ENCODE peak calls at places on chromosomes 5 and 9, in eight cellular contexts. L, X, Z, I, O, D, W and K are unnamed samples.

GRCh38 chr9:89808076-89808701 is 203.4 kb downstream of the GADD45G start:
- DNase-seq in X (no peak), O (no peak), D (no peak), Z (no peak), W (no peak), I (no peak), L (no peak), K (no peak)

GRCh38 chr5:527646-528591 is 3.7 kb upstream of the SLC9A3 start:
- DNase-seq in I (no peak), L (no peak), X (no peak), Z (no peak), W (no peak), D (no peak), O (no peak), K (peak; percentile 35)

GRCh38 chr5:100584889-100585288 is 49.7 kb downstream of the FAM174A start:
- DNase-seq in D (no peak), O (no peak), L (no peak), I (no peak), X (no peak), W (no peak), Z (no peak), K (no peak)

GRCh38 chr9:110255417-110256141 is 728 bp downstream of the TXN start:
- DNase-seq in L (peak; percentile 75), W (no peak), X (no peak), Z (peak; percentile 30), O (no peak), I (no peak), D (no peak), K (peak; percentile 18)

GRCh38 chr5:43369651-43370050 is 42.5 kb downstream of the CCL28 start:
- DNase-seq in Z (no peak), D (no peak), L (no peak), W (no peak), O (no peak), I (no peak), X (no peak), K (no peak)

GRCh38 chr9:137383453-137384115 is 39.4 kb downstream of the EXD3 start:
- DNase-seq in Z (no peak), O (no peak), L (no peak), D (no peak), W (no peak), I (no peak), X (no peak), K (no peak)

GRCh38 chr9:127647451-127647850 is 35.4 kb downstream of the STXBP1 start:
- DNase-seq in O (no peak), X (no peak), D (no peak), I (no peak), Z (no peak), L (no peak), W (no peak), K (no peak)

GRCh38 chr5:135705230-135705631 is 126.4 kb upstream of the CXCL14 start:
- DNase-seq in X (no peak), L (no peak), O (no peak), I (no peak), D (no peak), Z (no peak), W (no peak), K (no peak)

GRCh38 chr9:68704804-68705635 is at the start of gene PIP5K1B:
- DNase-seq in O (peak; percentile 57), D (no peak), I (peak; percentile 51), L (peak; percentile 72), X (peak; percentile 47), W (no peak), Z (peak; percentile 44), K (no peak)

GRCh38 chr9:125428060-125428481 is 166.4 kb downstream of the GAPVD1 start:
- DNase-seq in L (peak; percentile 67), I (no peak), Z (no peak), W (no peak), D (no peak), X (no peak), O (no peak), K (no peak)

GRCh38 chr5:65672787-65673186 is 48.0 kb downstream of the SHLD3 start:
- DNase-seq in L (no peak), O (peak; percentile 41), X (no peak), Z (no peak), W (no peak), I (no peak), D (no peak), K (no peak)

GRCh38 chr5:146340260-146341081 is 1.8 kb downstream of the POU4F3 start:
- DNase-seq in Z (no peak), X (no peak), D (no peak), I (peak; percentile 7), L (peak; percentile 62), W (no peak), O (peak; percentile 61), K (no peak)

GRCh38 chr5:56683733-56684132 is 131.6 kb upstream of the MAP3K1 start:
- DNase-seq in W (no peak), L (no peak), D (no peak), O (no peak), Z (no peak), I (no peak), X (no peak), K (no peak)

GRCh38 chr5:31809037-31809910 is 170.3 kb downstream of the PDZD2 start:
- DNase-seq in D (no peak), L (no peak), I (peak; percentile 65), O (peak; percentile 86), Z (peak; percentile 83), X (peak; percentile 54), W (no peak), K (no peak)

GRCh38 chr9:105912157-105912867 is 218.0 kb downstream of the TMEM38B start:
- DNase-seq in D (no peak), I (no peak), O (no peak), Z (no peak), L (no peak), X (no peak), W (no peak), K (no peak)

GRCh38 chr5:145548097-145548496 is 287.0 kb downstream of the PRELID2 start:
- DNase-seq in L (no peak), O (no peak), W (no peak), I (no peak), Z (no peak), D (no peak), X (no peak), K (no peak)

GRCh38 chr9:76580188-76580587 is 121.2 kb downstream of the GCNT1 start:
- DNase-seq in D (no peak), L (no peak), Z (no peak), X (no peak), O (no peak), I (no peak), W (no peak), K (no peak)

GRCh38 chr5:178115136-178115834 is 2.0 kb downstream of the N4BP3 start:
- DNase-seq in O (no peak), X (no peak), W (no peak), D (no peak), L (peak; percentile 65), I (no peak), Z (no peak), K (peak; percentile 34)

GRCh38 chr5:117590944-117591343 is 1016.3 kb upstream of the SEMA6A start:
- DNase-seq in W (no peak), Z (no peak), D (no peak), X (peak; percentile 5), I (peak; percentile 17), O (no peak), L (no peak), K (no peak)

GRCh38 chr9:21334603-21334968 is 618 bp downstream of the KLHL9 start:
- DNase-seq in X (no peak), L (no peak), I (no peak), W (no peak), Z (no peak), O (no peak), D (peak; percentile 0), K (no peak)

GRCh38 chr9:91035825-91036208 is 234.2 kb downstream of the SYK start:
- DNase-seq in D (no peak), X (no peak), Z (no peak), L (no peak), W (no peak), I (no peak), O (no peak), K (no peak)

GRCh38 chr9:99666571-99666970 is 155.1 kb upstream of the NR4A3 start:
- DNase-seq in I (no peak), W (no peak), O (no peak), Z (no peak), L (no peak), D (no peak), X (no peak), K (no peak)

GRCh38 chr9:134234001-134234660 is 69.8 kb upstream of the RNU6ATAC start:
- DNase-seq in O (no peak), D (no peak), I (no peak), Z (no peak), W (no peak), L (no peak), X (no peak), K (no peak)

GRCh38 chr9:72897069-72897649 is 55.7 kb downstream of the ALDH1A1 start:
- DNase-seq in D (no peak), L (no peak), Z (no peak), O (no peak), X (no peak), I (no peak), W (no peak), K (no peak)

GRCh38 chr9:134066546-134066922 is 1.3 kb downstream of the BRD3 start:
- DNase-seq in Z (no peak), D (no peak), O (peak; percentile 31), L (no peak), I (no peak), W (no peak), X (no peak), K (peak; percentile 7)

GRCh38 chr5:102815560-102816324 is 60.6 kb downstream of the PAM start:
- DNase-seq in W (no peak), O (no peak), L (no peak), X (no peak), Z (no peak), D (no peak), I (no peak), K (no peak)

GRCh38 chr5:56876325-56876724 is 33.1 kb upstream of the SETD9 start:
- DNase-seq in W (no peak), I (peak; percentile 70), X (no peak), L (no peak), D (no peak), O (no peak), Z (no peak), K (no peak)

GRCh38 chr9:98022447-98022846 is 34.1 kb upstream of the NANS start:
- DNase-seq in X (no peak), Z (no peak), D (no peak), O (peak; percentile 30), I (no peak), L (no peak), W (no peak), K (no peak)

GRCh38 chr5:39906146-39906545 is 481.4 kb upstream of the DAB2 start:
- DNase-seq in L (no peak), D (no peak), X (no peak), I (no peak), Z (no peak), W (no peak), O (peak; percentile 53), K (no peak)

GRCh38 chr5:147415663-147416062 is 94.2 kb downstream of the DPYSL3 start:
- DNase-seq in L (no peak), I (no peak), X (no peak), D (no peak), Z (no peak), W (no peak), O (no peak), K (no peak)

GRCh38 chr9:126299706-126300276 is 26.8 kb upstream of the MVB12B start:
- DNase-seq in D (no peak), W (no peak), I (no peak), Z (no peak), X (no peak), L (no peak), O (no peak), K (no peak)

GRCh38 chr9:107650321-107650720 is 160.8 kb upstream of the KLF4 start:
- DNase-seq in D (no peak), X (no peak), L (no peak), I (no peak), W (no peak), O (peak; percentile 70), Z (no peak), K (no peak)

GRCh38 chr9:99823392-99824377 is 2.0 kb downstream of the NR4A3 start:
- DNase-seq in X (no peak), I (peak; percentile 17), Z (peak; percentile 22), W (no peak), D (no peak), O (peak; percentile 41), L (peak; percentile 88), K (peak; percentile 63)

GRCh38 chr9:129162497-129162896 is 15.6 kb downstream of the IER5L start:
- DNase-seq in O (no peak), Z (no peak), I (no peak), L (no peak), X (no peak), D (no peak), W (no peak), K (no peak)